ENCODE peak calls at places on chromosomes 16 and 17, in four cellular contexts. C is transverse colon; Y is activated CD4-positive, CD25-positive, alpha-beta regulatory T cell; D is activated B cell treated with CpG ODN at 0.5 μM for 24 hours. E is an unnamed sample.

GRCh38 chr16:87653234-87653633 is 50.9 kb downstream of the JPH3 start:
- DNase-seq in C (no peak), Y (no peak), D (no peak), E (no peak)

GRCh38 chr17:63433746-63434591 is 12.1 kb downstream of the CYB561 start:
- DNase-seq in Y (no peak), D (no peak), C (peak), E (no peak)

GRCh38 chr16:17452931-17453330 is 17.8 kb downstream of the XYLT1 start:
- DNase-seq in D (no peak), C (no peak), Y (no peak), E (no peak)

GRCh38 chr17:48100591-48101011 is 677 bp downstream of the CBX1 start:
- DNase-seq in Y (no peak), C (peak), D (no peak), E (no peak)

GRCh38 chr17:51298508-51299371 is 38.4 kb downstream of the UTP18 start:
- DNase-seq in D (no peak), C (no peak), Y (no peak), E (no peak)

GRCh38 chr17:44221862-44222111 is 2.3 kb upstream of the UBTF start:
- DNase-seq in C (no peak), D (peak), Y (no peak), E (peak)

GRCh38 chr17:58121925-58122324 is 26.3 kb upstream of the OR4D1 start:
- DNase-seq in Y (no peak), D (no peak), C (no peak), E (no peak)

GRCh38 chr16:57516773-57517172 is 19.6 kb downstream of the CCDC102A start:
- DNase-seq in D (no peak), Y (no peak), C (no peak), E (no peak)

GRCh38 chr16:58012481-58012880 is 11.3 kb downstream of the USB1 start:
- DNase-seq in D (no peak), Y (no peak), C (no peak), E (no peak)

GRCh38 chr17:48892940-48893645 is 506 bp downstream of the ATP5MC1 start:
- DNase-seq in C (no peak), D (no peak), Y (no peak), E (peak)

GRCh38 chr16:4071686-4072561 is 44.3 kb downstream of the ADCY9 start:
- DNase-seq in Y (no peak), D (no peak), C (no peak), E (no peak)